ENCODE peak calls at places on chromosomes 16 and 17, in seven cellular contexts. One of them, this sample, is unnamed.
A peak's percentile ranks its signal among the peaks of the same experiment; 100 is the strongest.

GRCh38 chr16:894136-894535 is 76.6 kb downstream of the LMF1 start:
- DNase-seq in suprapubic skin: peak; percentile 78
- DNase-seq in ovary: no peak
- DNase-seq in body of pancreas: peak; percentile 46
- DNase-seq in uterus: peak; percentile 39
- DNase-seq in A549: no peak
- DNase-seq in stomach: no peak
- DNase-seq in this sample: no peak

GRCh38 chr16:21260870-21261791 is 17.0 kb downstream of the CRYM start:
- DNase-seq in body of pancreas: peak; percentile 29
- DNase-seq in suprapubic skin: no peak
- DNase-seq in ovary: no peak
- DNase-seq in A549: peak; percentile 94
- DNase-seq in stomach: peak; percentile 60
- DNase-seq in uterus: peak; percentile 46
- DNase-seq in this sample: no peak

GRCh38 chr17:60391419-60392041 is 403 bp downstream of the USP32 start:
- DNase-seq in suprapubic skin: peak; percentile 90
- DNase-seq in ovary: no peak
- DNase-seq in A549: peak; percentile 85
- DNase-seq in uterus: no peak
- DNase-seq in body of pancreas: no peak
- DNase-seq in stomach: no peak
- DNase-seq in this sample: no peak

GRCh38 chr17:5249615-5250014 is 15.0 kb upstream of the SCIMP start:
- DNase-seq in stomach: peak; percentile 61
- DNase-seq in uterus: peak; percentile 51
- DNase-seq in body of pancreas: peak; percentile 61
- DNase-seq in suprapubic skin: no peak
- DNase-seq in ovary: peak; percentile 26
- DNase-seq in A549: peak; percentile 83
- DNase-seq in this sample: peak; percentile 50

GRCh38 chr17:21549107-21549687 is 143.1 kb upstream of the KCNJ18 start:
- DNase-seq in body of pancreas: no peak
- DNase-seq in stomach: no peak
- DNase-seq in ovary: no peak
- DNase-seq in suprapubic skin: no peak
- DNase-seq in uterus: no peak
- DNase-seq in A549: no peak
- DNase-seq in this sample: no peak

GRCh38 chr16:24525970-24526559 is 13.3 kb upstream of the RBBP6 start:
- DNase-seq in body of pancreas: peak; percentile 19
- DNase-seq in uterus: peak; percentile 65
- DNase-seq in stomach: peak; percentile 50
- DNase-seq in A549: peak; percentile 61
- DNase-seq in ovary: no peak
- DNase-seq in suprapubic skin: no peak
- DNase-seq in this sample: no peak

GRCh38 chr17:76791053-76791980 is 53.4 kb downstream of the MFSD11 start:
- DNase-seq in body of pancreas: peak; percentile 29
- DNase-seq in suprapubic skin: no peak
- DNase-seq in uterus: peak; percentile 19
- DNase-seq in A549: peak; percentile 41
- DNase-seq in ovary: peak; percentile 10
- DNase-seq in stomach: peak; percentile 27
- DNase-seq in this sample: no peak

GRCh38 chr17:4858880-4859260 is 25.7 kb downstream of the MINK1 start:
- DNase-seq in suprapubic skin: peak; percentile 74
- DNase-seq in ovary: no peak
- DNase-seq in body of pancreas: peak; percentile 37
- DNase-seq in A549: no peak
- DNase-seq in uterus: peak; percentile 43
- DNase-seq in stomach: peak; percentile 59
- DNase-seq in this sample: peak; percentile 67

GRCh38 chr16:72598696-72599095 is 426.7 kb upstream of the PMFBP1 start:
- DNase-seq in suprapubic skin: no peak
- DNase-seq in A549: no peak
- DNase-seq in stomach: no peak
- DNase-seq in uterus: no peak
- DNase-seq in ovary: no peak
- DNase-seq in body of pancreas: no peak
- DNase-seq in this sample: no peak

GRCh38 chr17:49495842-49496182 is 719 bp downstream of the NGFR start:
- DNase-seq in suprapubic skin: no peak
- DNase-seq in uterus: no peak
- DNase-seq in ovary: no peak
- DNase-seq in body of pancreas: no peak
- DNase-seq in stomach: no peak
- DNase-seq in A549: no peak
- DNase-seq in this sample: no peak

GRCh38 chr17:80862978-80863377 is 128.7 kb upstream of the CHMP6 start:
- DNase-seq in ovary: no peak
- DNase-seq in body of pancreas: no peak
- DNase-seq in suprapubic skin: no peak
- DNase-seq in uterus: no peak
- DNase-seq in A549: no peak
- DNase-seq in stomach: no peak
- DNase-seq in this sample: no peak

GRCh38 chr17:4161179-4161559 is 18.2 kb downstream of the CYB5D2 start:
- DNase-seq in stomach: peak; percentile 28
- DNase-seq in ovary: no peak
- DNase-seq in body of pancreas: no peak
- DNase-seq in A549: peak; percentile 98
- DNase-seq in uterus: no peak
- DNase-seq in suprapubic skin: no peak
- DNase-seq in this sample: no peak

GRCh38 chr17:17876959-17877547 is 40.3 kb upstream of the SREBF1 start:
- DNase-seq in suprapubic skin: no peak
- DNase-seq in A549: no peak
- DNase-seq in body of pancreas: peak; percentile 46
- DNase-seq in stomach: peak; percentile 63
- DNase-seq in uterus: peak; percentile 64
- DNase-seq in ovary: peak; percentile 67
- DNase-seq in this sample: peak; percentile 76

GRCh38 chr17:73610331-73610911 is 33.8 kb downstream of the SDK2 start:
- DNase-seq in stomach: no peak
- DNase-seq in suprapubic skin: no peak
- DNase-seq in ovary: no peak
- DNase-seq in body of pancreas: no peak
- DNase-seq in uterus: no peak
- DNase-seq in A549: no peak
- DNase-seq in this sample: no peak

GRCh38 chr16:85056211-85056748 is 28.7 kb downstream of the KIAA0513 start:
- DNase-seq in A549: no peak
- DNase-seq in stomach: no peak
- DNase-seq in suprapubic skin: no peak
- DNase-seq in uterus: peak; percentile 43
- DNase-seq in ovary: no peak
- DNase-seq in body of pancreas: no peak
- DNase-seq in this sample: no peak

GRCh38 chr16:30090607-30091332 is 954 bp downstream of the TBX6 start:
- DNase-seq in uterus: no peak
- DNase-seq in suprapubic skin: peak; percentile 72
- DNase-seq in stomach: no peak
- DNase-seq in body of pancreas: no peak
- DNase-seq in A549: no peak
- DNase-seq in ovary: no peak
- DNase-seq in this sample: no peak
- H3K4me1 ChIP-seq in uterus: no peaks in the 10 kb centered on the region
- H3K4me1 ChIP-seq in suprapubic skin: peaks cover 67% of the 10 kb centered on the region
- H3K4me1 ChIP-seq in stomach: peaks cover 53% of the 10 kb centered on the region
- H3K4me1 ChIP-seq in body of pancreas: peaks cover 40% of the 10 kb centered on the region
- H3K4me1 ChIP-seq in A549: peaks cover 26% of the 10 kb centered on the region
- H3K4me1 ChIP-seq in ovary: peaks cover 10% of the 10 kb centered on the region
- H3K4me1 ChIP-seq in this sample: peaks cover 15% of the 10 kb centered on the region

DNA sequence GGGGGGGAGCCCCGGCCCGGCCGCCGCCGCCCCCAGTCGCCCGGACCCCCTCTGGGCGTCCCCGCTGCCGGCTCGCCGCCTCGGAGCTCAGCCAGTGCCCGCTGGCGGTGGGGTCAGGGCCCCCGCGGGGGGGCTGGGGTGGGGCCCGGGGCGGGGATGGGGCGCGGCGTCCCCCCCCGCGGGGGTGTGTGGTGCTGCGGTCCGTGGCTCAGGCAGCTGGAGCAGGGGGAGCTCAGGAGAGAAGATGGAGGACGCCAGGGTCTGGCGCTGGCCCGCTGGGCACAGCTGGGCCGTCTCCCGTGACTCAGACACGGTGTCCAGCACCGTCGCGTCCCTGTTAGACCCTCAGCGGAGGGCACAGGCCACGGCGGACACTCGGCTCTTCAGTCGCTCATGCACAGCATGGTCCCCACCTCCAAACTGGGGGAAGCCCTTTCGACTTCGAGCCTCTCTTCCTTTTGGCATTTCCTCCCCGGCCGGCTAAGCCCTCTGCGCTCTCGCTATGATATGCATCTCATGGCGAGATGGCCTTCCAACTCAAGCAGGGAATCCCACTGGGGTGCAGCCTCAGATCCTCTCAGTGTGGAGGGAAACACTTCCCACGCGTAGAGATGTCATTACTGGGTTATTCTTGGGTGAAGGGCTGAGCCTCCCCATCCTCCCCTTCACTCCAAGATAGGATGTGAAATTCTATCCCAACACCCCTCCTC is 402 bp upstream of the VEZF1 start:
- DNase-seq in A549: peak; percentile 90
- DNase-seq in uterus: peak; percentile 75
- DNase-seq in ovary: peak; percentile 73
- DNase-seq in suprapubic skin: peak; percentile 83
- DNase-seq in body of pancreas: peak; percentile 74
- DNase-seq in stomach: peak; percentile 68
- DNase-seq in this sample: peak; percentile 84
- TF ChIP-seq POLR2A in A549: no peak
- TF ChIP-seq POLR2A in uterus: no peak
- TF ChIP-seq POLR2A in ovary: no peak
- TF ChIP-seq POLR2A in suprapubic skin: no peak
- TF ChIP-seq POLR2A in body of pancreas: peak; percentile 84
- TF ChIP-seq POLR2A in stomach: no peak
- TF ChIP-seq POLR2A in this sample: peak; percentile 26

GRCh38 chr17:39724731-39725130 is 5.6 kb downstream of the MIEN1 start:
- DNase-seq in suprapubic skin: no peak
- DNase-seq in uterus: no peak
- DNase-seq in stomach: no peak
- DNase-seq in ovary: no peak
- DNase-seq in A549: no peak
- DNase-seq in body of pancreas: no peak
- DNase-seq in this sample: no peak

GRCh38 chr17:39722104-39722503 is 8.2 kb downstream of the MIEN1 start:
- DNase-seq in A549: no peak
- DNase-seq in ovary: no peak
- DNase-seq in stomach: no peak
- DNase-seq in uterus: no peak
- DNase-seq in body of pancreas: no peak
- DNase-seq in suprapubic skin: no peak
- DNase-seq in this sample: no peak

GRCh38 chr17:39726617-39727016 is 3.7 kb downstream of the MIEN1 start:
- DNase-seq in body of pancreas: no peak
- DNase-seq in ovary: no peak
- DNase-seq in stomach: no peak
- DNase-seq in suprapubic skin: no peak
- DNase-seq in uterus: no peak
- DNase-seq in A549: no peak
- DNase-seq in this sample: no peak

GRCh38 chr17:39719966-39720365 is 10.4 kb downstream of the MIEN1 start:
- DNase-seq in uterus: no peak
- DNase-seq in suprapubic skin: no peak
- DNase-seq in stomach: no peak
- DNase-seq in A549: no peak
- DNase-seq in ovary: no peak
- DNase-seq in body of pancreas: no peak
- DNase-seq in this sample: no peak

DNA sequence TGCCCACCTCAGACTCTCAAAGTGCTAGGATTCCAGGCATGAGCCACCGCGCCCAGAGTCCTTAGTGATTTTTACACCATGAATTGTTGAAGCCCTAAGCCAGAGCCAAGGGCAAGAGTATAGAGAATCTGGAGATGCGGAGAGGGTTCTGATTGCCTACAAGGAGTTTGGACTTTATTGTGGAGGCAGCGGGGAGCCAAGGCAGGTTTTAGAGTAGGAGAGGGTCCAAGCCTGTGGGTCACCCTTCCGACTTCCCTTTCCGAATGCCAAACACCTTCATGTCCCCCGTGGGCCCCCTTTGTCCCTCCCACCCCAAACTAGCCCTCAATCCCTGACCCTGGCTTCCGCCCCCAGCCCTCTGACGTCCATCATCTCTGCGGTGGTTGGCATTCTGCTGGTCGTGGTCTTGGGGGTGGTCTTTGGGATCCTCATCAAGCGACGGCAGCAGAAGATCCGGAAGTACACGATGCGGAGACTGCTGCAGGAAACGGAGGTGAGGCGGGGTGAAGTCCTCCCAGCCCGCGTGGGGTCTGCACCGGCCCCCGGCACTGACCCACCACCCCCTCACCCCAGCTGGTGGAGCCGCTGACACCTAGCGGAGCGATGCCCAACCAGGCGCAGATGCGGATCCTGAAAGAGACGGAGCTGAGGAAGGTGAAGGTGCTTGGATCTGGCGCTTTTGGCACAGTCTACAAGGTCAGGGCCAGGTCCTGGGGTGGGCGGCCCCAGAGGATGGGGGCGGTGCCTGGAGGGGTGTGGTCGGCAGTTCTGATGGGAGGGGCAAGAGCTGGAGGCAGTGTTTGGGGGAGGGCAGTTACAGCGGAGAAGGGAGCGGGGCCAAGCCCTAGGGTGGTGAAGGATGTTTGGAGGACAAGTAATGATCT is 7.1 kb downstream of the MIEN1 start:
- DNase-seq in ovary: no peak
- DNase-seq in stomach: no peak
- DNase-seq in uterus: no peak
- DNase-seq in A549: peak; percentile 41
- DNase-seq in body of pancreas: no peak
- DNase-seq in suprapubic skin: no peak
- DNase-seq in this sample: peak; percentile 47
- H3K4me1 ChIP-seq in ovary: no peaks in the 10 kb centered on the region
- H3K4me1 ChIP-seq in stomach: peaks cover 10% of the 10 kb centered on the region
- H3K4me1 ChIP-seq in uterus: no peaks in the 10 kb centered on the region
- H3K4me1 ChIP-seq in A549: peaks cover 4% of the 10 kb centered on the region
- H3K4me1 ChIP-seq in body of pancreas: no peaks in the 10 kb centered on the region
- H3K4me1 ChIP-seq in suprapubic skin: peaks cover 7% of the 10 kb centered on the region
- H3K4me1 ChIP-seq in this sample: no peaks in the 10 kb centered on the region

GRCh38 chr17:75783069-75783783 is 1.4 kb upstream of the UNK start:
- DNase-seq in suprapubic skin: no peak
- DNase-seq in ovary: no peak
- DNase-seq in stomach: no peak
- DNase-seq in uterus: no peak
- DNase-seq in body of pancreas: no peak
- DNase-seq in A549: no peak
- DNase-seq in this sample: no peak

GRCh38 chr17:75785016-75785769 is 587 bp downstream of the UNK start:
- DNase-seq in stomach: peak; percentile 94
- DNase-seq in uterus: peak; percentile 88
- DNase-seq in ovary: peak; percentile 93
- DNase-seq in suprapubic skin: peak; percentile 95
- DNase-seq in body of pancreas: peak; percentile 92
- DNase-seq in A549: peak; percentile 69
- DNase-seq in this sample: peak; percentile 92

GRCh38 chr17:75783803-75784472 is 668 bp upstream of the UNK start:
- DNase-seq in suprapubic skin: no peak
- DNase-seq in ovary: peak; percentile 60
- DNase-seq in A549: no peak
- DNase-seq in body of pancreas: peak; percentile 68
- DNase-seq in stomach: peak; percentile 60
- DNase-seq in uterus: peak; percentile 65
- DNase-seq in this sample: no peak

GRCh38 chr17:75785770-75786538 is 1.3 kb downstream of the UNK start:
- DNase-seq in body of pancreas: no peak
- DNase-seq in uterus: no peak
- DNase-seq in stomach: no peak
- DNase-seq in ovary: no peak
- DNase-seq in A549: no peak
- DNase-seq in suprapubic skin: no peak
- DNase-seq in this sample: no peak

GRCh38 chr17:75784473-75785015 is at the start of gene UNK:
- DNase-seq in body of pancreas: peak; percentile 97
- DNase-seq in A549: peak; percentile 100
- DNase-seq in ovary: peak; percentile 98
- DNase-seq in stomach: peak; percentile 97
- DNase-seq in suprapubic skin: peak; percentile 98
- DNase-seq in uterus: peak; percentile 99
- DNase-seq in this sample: peak; percentile 98
- TF ChIP-seq POLR2A in body of pancreas: peak; percentile 83
- TF ChIP-seq POLR2A in A549: no peak
- TF ChIP-seq POLR2A in ovary: peak; percentile 83
- TF ChIP-seq POLR2A in stomach: no peak
- TF ChIP-seq POLR2A in suprapubic skin: no peak
- TF ChIP-seq POLR2A in uterus: peak; percentile 85
- TF ChIP-seq POLR2A in this sample: peak; percentile 59